ENCODE peak calls at places on chromosomes 11 and 22, in four cellular contexts. One of them, this sample, is unnamed.

GRCh38 chr22:43878831-43879550 is 12.8 kb downstream of the PNPLA5 start:
- DNase-seq in glutamatergic neuron: no peak
- DNase-seq in lower lobe of right lung: no peak
- DNase-seq in body of pancreas: no peak
- DNase-seq in this sample: no peak

GRCh38 chr22:44037519-44038370 is 13.6 kb downstream of the PARVB start:
- DNase-seq in body of pancreas: no peak
- DNase-seq in glutamatergic neuron: no peak
- DNase-seq in lower lobe of right lung: no peak
- DNase-seq in this sample: no peak

GRCh38 chr22:41976961-41977566 is 7.8 kb downstream of the SEPTIN3 start:
- DNase-seq in lower lobe of right lung: no peak
- DNase-seq in body of pancreas: no peak
- DNase-seq in glutamatergic neuron: peak; percentile 70
- DNase-seq in this sample: no peak

GRCh38 chr22:49235463-49236300 is 592.0 kb downstream of the BRD1 start:
- DNase-seq in glutamatergic neuron: no peak
- DNase-seq in lower lobe of right lung: no peak
- DNase-seq in body of pancreas: no peak
- DNase-seq in this sample: no peak

GRCh38 chr11:2434506-2435255 is 9.6 kb downstream of the TRPM5 start:
- DNase-seq in body of pancreas: no peak
- DNase-seq in glutamatergic neuron: peak; percentile 3
- DNase-seq in lower lobe of right lung: no peak
- DNase-seq in this sample: no peak

GRCh38 chr11:100726709-100727108 is 39.6 kb downstream of the ARHGAP42 start:
- DNase-seq in body of pancreas: no peak
- DNase-seq in lower lobe of right lung: no peak
- DNase-seq in glutamatergic neuron: no peak
- DNase-seq in this sample: no peak

GRCh38 chr22:41589260-41589600 is 410 bp downstream of the PMM1 start:
- DNase-seq in lower lobe of right lung: peak; percentile 58
- DNase-seq in body of pancreas: peak; percentile 49
- DNase-seq in glutamatergic neuron: peak; percentile 48
- DNase-seq in this sample: no peak

GRCh38 chr11:2737876-2738275 is 38.1 kb upstream of the KCNQ1OT1 start:
- DNase-seq in glutamatergic neuron: no peak
- DNase-seq in lower lobe of right lung: no peak
- DNase-seq in body of pancreas: no peak
- DNase-seq in this sample: no peak

GRCh38 chr11:19683141-19683805 is 29.4 kb upstream of the NAV2 start:
- DNase-seq in glutamatergic neuron: no peak
- DNase-seq in lower lobe of right lung: no peak
- DNase-seq in body of pancreas: no peak
- DNase-seq in this sample: no peak

GRCh38 chr11:79117488-79117887 is 323.3 kb downstream of the TENM4 start:
- DNase-seq in lower lobe of right lung: no peak
- DNase-seq in glutamatergic neuron: no peak
- DNase-seq in body of pancreas: no peak
- DNase-seq in this sample: no peak

GRCh38 chr11:13850256-13851010 is 112.1 kb upstream of the SPON1 start:
- DNase-seq in body of pancreas: no peak
- DNase-seq in glutamatergic neuron: no peak
- DNase-seq in lower lobe of right lung: no peak
- DNase-seq in this sample: no peak

GRCh38 chr11:128039140-128040021 is 548.0 kb downstream of the ETS1 start:
- DNase-seq in glutamatergic neuron: no peak
- DNase-seq in body of pancreas: no peak
- DNase-seq in lower lobe of right lung: peak; percentile 82
- DNase-seq in this sample: no peak

GRCh38 chr11:33777906-33778305 is 3.6 kb upstream of the FBXO3 start:
- DNase-seq in glutamatergic neuron: no peak
- DNase-seq in lower lobe of right lung: no peak
- DNase-seq in body of pancreas: no peak
- DNase-seq in this sample: no peak

GRCh38 chr11:24760681-24761080 is 263.8 kb downstream of the LUZP2 start:
- DNase-seq in glutamatergic neuron: no peak
- DNase-seq in body of pancreas: no peak
- DNase-seq in lower lobe of right lung: no peak
- DNase-seq in this sample: no peak

GRCh38 chr22:27456696-27457503 is 344.7 kb downstream of the MN1 start:
- DNase-seq in lower lobe of right lung: no peak
- DNase-seq in body of pancreas: no peak
- DNase-seq in glutamatergic neuron: no peak
- DNase-seq in this sample: no peak

GRCh38 chr11:7415537-7415817 is 69.8 kb upstream of the OLFML1 start:
- DNase-seq in body of pancreas: no peak
- DNase-seq in lower lobe of right lung: no peak
- DNase-seq in glutamatergic neuron: no peak
- DNase-seq in this sample: no peak

GRCh38 chr11:7416080-7416479 is 69.2 kb upstream of the OLFML1 start:
- DNase-seq in lower lobe of right lung: no peak
- DNase-seq in glutamatergic neuron: no peak
- DNase-seq in body of pancreas: no peak
- DNase-seq in this sample: no peak

GRCh38 chr11:7414729-7415536 is 70.4 kb upstream of the OLFML1 start:
- DNase-seq in lower lobe of right lung: no peak
- DNase-seq in body of pancreas: no peak
- DNase-seq in glutamatergic neuron: no peak
- DNase-seq in this sample: no peak

GRCh38 chr11:7417328-7417727 is 68.0 kb upstream of the OLFML1 start:
- DNase-seq in body of pancreas: no peak
- DNase-seq in glutamatergic neuron: no peak
- DNase-seq in lower lobe of right lung: no peak
- DNase-seq in this sample: no peak

GRCh38 chr11:7413961-7414728 is 71.2 kb upstream of the OLFML1 start:
- DNase-seq in glutamatergic neuron: no peak
- DNase-seq in body of pancreas: no peak
- DNase-seq in lower lobe of right lung: no peak
- DNase-seq in this sample: no peak
- TF ChIP-seq CTCF in glutamatergic neuron: peak; percentile 9
- TF ChIP-seq CTCF in body of pancreas: no peak
- TF ChIP-seq CTCF in lower lobe of right lung: no peak
- TF ChIP-seq CTCF in this sample: no peak

GRCh38 chr11:68026391-68027105 is 3.9 kb upstream of the NDUFS8 start:
- DNase-seq in glutamatergic neuron: no peak
- DNase-seq in body of pancreas: no peak
- DNase-seq in lower lobe of right lung: no peak
- DNase-seq in this sample: no peak

GRCh38 chr11:68022531-68022930 is 8.0 kb upstream of the NDUFS8 start:
- DNase-seq in body of pancreas: no peak
- DNase-seq in glutamatergic neuron: no peak
- DNase-seq in lower lobe of right lung: no peak
- DNase-seq in this sample: no peak

GRCh38 chr11:68027667-68028066 is 2.8 kb upstream of the NDUFS8 start:
- DNase-seq in body of pancreas: no peak
- DNase-seq in lower lobe of right lung: no peak
- DNase-seq in glutamatergic neuron: no peak
- DNase-seq in this sample: no peak

GRCh38 chr11:68024508-68024907 is 6.0 kb upstream of the NDUFS8 start:
- DNase-seq in glutamatergic neuron: no peak
- DNase-seq in body of pancreas: no peak
- DNase-seq in lower lobe of right lung: no peak
- DNase-seq in this sample: no peak

GRCh38 chr11:68025047-68025446 is 5.4 kb upstream of the NDUFS8 start:
- DNase-seq in body of pancreas: no peak
- DNase-seq in glutamatergic neuron: no peak
- DNase-seq in lower lobe of right lung: no peak
- DNase-seq in this sample: no peak
- TF ChIP-seq CTCF in body of pancreas: no peak
- TF ChIP-seq CTCF in glutamatergic neuron: no peak
- TF ChIP-seq CTCF in lower lobe of right lung: no peak
- TF ChIP-seq CTCF in this sample: no peak

GRCh38 chr11:41660585-41660984 is 201.1 kb upstream of the LRRC4C start:
- DNase-seq in glutamatergic neuron: no peak
- DNase-seq in body of pancreas: no peak
- DNase-seq in lower lobe of right lung: no peak
- DNase-seq in this sample: no peak
- TF ChIP-seq CTCF in glutamatergic neuron: peak; percentile 36
- TF ChIP-seq CTCF in body of pancreas: no peak
- TF ChIP-seq CTCF in lower lobe of right lung: no peak
- TF ChIP-seq CTCF in this sample: no peak

DNA sequence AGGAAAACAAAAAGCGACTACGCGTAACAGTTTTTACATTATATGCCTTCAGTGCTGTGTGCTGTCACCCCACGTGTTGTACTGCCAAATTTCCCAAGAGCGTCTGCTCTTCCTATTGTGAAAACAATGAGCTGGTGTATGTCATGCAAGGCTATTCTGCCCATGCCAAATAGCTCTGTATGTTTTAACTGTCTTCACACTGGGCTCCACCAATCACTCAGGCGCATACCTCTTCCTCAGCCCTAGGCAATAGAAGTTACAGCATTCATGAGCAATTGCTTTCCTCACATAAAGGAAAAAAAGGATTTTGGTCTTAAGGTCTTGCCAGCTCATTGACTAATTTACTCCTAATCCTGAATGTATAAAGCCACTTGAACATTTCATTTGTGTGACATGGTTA is 606.8 kb downstream of the NTM start:
- DNase-seq in body of pancreas: no peak
- DNase-seq in glutamatergic neuron: no peak
- DNase-seq in lower lobe of right lung: no peak
- DNase-seq in this sample: no peak
- TF ChIP-seq CTCF in body of pancreas: no peak
- TF ChIP-seq CTCF in glutamatergic neuron: no peak
- TF ChIP-seq CTCF in lower lobe of right lung: no peak
- TF ChIP-seq CTCF in this sample: no peak

DNA sequence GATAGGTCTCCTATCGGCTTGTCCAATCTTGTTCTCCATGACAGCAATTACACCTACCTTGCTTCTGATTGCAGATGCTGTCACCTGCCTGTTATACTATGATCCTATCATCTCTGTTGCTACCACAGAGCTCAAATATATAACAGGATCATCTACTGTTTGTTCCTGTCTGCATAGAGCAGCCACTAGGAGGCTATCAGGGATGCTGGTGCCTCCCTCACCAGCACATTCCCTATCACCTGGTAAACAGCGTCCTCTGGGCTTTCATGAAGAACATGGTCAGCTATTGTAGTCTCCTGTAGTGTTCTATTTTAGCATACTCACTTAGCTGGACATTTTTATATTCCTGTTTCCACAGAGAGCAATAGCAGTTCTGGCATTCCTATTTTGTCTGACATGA is 87.8 kb upstream of the FAT3 start:
- DNase-seq in lower lobe of right lung: no peak
- DNase-seq in body of pancreas: no peak
- DNase-seq in glutamatergic neuron: no peak
- DNase-seq in this sample: no peak
- TF ChIP-seq CTCF in lower lobe of right lung: no peak
- TF ChIP-seq CTCF in body of pancreas: no peak
- TF ChIP-seq CTCF in glutamatergic neuron: no peak
- TF ChIP-seq CTCF in this sample: peak; percentile 39

GRCh38 chr11:25981998-25982397 is 349.9 kb upstream of the ANO3 start:
- DNase-seq in lower lobe of right lung: no peak
- DNase-seq in glutamatergic neuron: no peak
- DNase-seq in body of pancreas: no peak
- DNase-seq in this sample: peak; percentile 32
- TF ChIP-seq CTCF in lower lobe of right lung: peak; percentile 48
- TF ChIP-seq CTCF in glutamatergic neuron: peak; percentile 43
- TF ChIP-seq CTCF in body of pancreas: no peak
- TF ChIP-seq CTCF in this sample: peak; percentile 82